ENCODE peak calls at places on chromosome 22, in four cellular contexts. P, A, J and F are unnamed samples.
A peak's percentile ranks its signal among the peaks of the same experiment; 100 is the strongest.

GRCh38 chr22:20771918-20772625 is 1.8 kb upstream of the SERPIND1 start:
- DNase-seq in J (no peak), P (no peak), A (no peak), F (no peak)

GRCh38 chr22:46578824-46579561 is 41.2 kb upstream of the GRAMD4 start:
- DNase-seq in P (peak; percentile 57), A (no peak), J (peak; percentile 64), F (no peak)

GRCh38 chr22:47395481-47395880 is 633.0 kb downstream of the TBC1D22A start:
- DNase-seq in P (no peak), J (no peak), A (no peak), F (no peak)

GRCh38 chr22:46002757-46003270 is 25.9 kb upstream of the WNT7B start:
- DNase-seq in J (peak; percentile 88), P (no peak), A (no peak), F (no peak)

GRCh38 chr22:22110548-22111266 is 128.1 kb upstream of the TOP3B start:
- DNase-seq in P (no peak), J (peak; percentile 77), A (peak; percentile 38), F (peak; percentile 78)

GRCh38 chr22:39171623-39172264 is 19.3 kb upstream of the CBX7 start:
- DNase-seq in P (no peak), J (no peak), A (no peak), F (no peak)

GRCh38 chr22:40121463-40121862 is 56.3 kb upstream of the TNRC6B start:
- DNase-seq in J (no peak), A (no peak), P (peak; percentile 27), F (no peak)

GRCh38 chr22:31286360-31287255 is 5.7 kb downstream of the PIK3IP1 start:
- DNase-seq in A (no peak), P (no peak), J (no peak), F (peak; percentile 72)

GRCh38 chr22:50282361-50283144 is 12.4 kb upstream of the MAPK11 start:
- DNase-seq in P (peak; percentile 91), J (peak; percentile 77), A (no peak), F (no peak)

GRCh38 chr22:27231266-27231665 is 570.3 kb downstream of the MN1 start:
- DNase-seq in A (no peak), P (no peak), J (no peak), F (no peak)

GRCh38 chr22:43409046-43409445 is 2.8 kb upstream of the MPPED1 start:
- DNase-seq in A (no peak), P (no peak), J (no peak), F (no peak)

GRCh38 chr22:48491451-48491941 is 1336.2 kb downstream of the BRD1 start:
- DNase-seq in J (peak; percentile 64), P (no peak), A (no peak), F (no peak)

GRCh38 chr22:29112102-29112501 is 39.3 kb downstream of the KREMEN1 start:
- DNase-seq in J (no peak), A (no peak), P (no peak), F (no peak)